ENCODE peak calls at places on chromosome 13, in five cellular contexts. T, X, J, Y and K are unnamed samples. For H3K36me3 and H3K27me3, the result is how much of the 10 kb centered on the place peaks cover.

GRCh38 chr13:105787518-105788085 is 747.9 kb downstream of the EFNB2 start:
- DNase-seq in T (no peak), X (no peak), J (no peak), Y (no peak), K (no peak)

GRCh38 chr13:75745387-75745786 is 109.3 kb downstream of the LMO7 start:
- DNase-seq in T (no peak), X (no peak), J (no peak), Y (no peak), K (no peak)

GRCh38 chr13:40061466-40062450 is 406.3 kb downstream of the COG6 start:
- DNase-seq in T (no peak), X (no peak), J (no peak), Y (no peak), K (no peak)

GRCh38 chr13:22837980-22838615 is 342.7 kb upstream of the SGCG start:
- DNase-seq in T (no peak), X (no peak), J (no peak), Y (no peak), K (no peak)

GRCh38 chr13:40874138-40874776 is 84.8 kb downstream of the SLC25A15 start:
- DNase-seq in T (no peak), X (no peak), J (no peak), Y (no peak), K (no peak)

GRCh38 chr13:35518337-35518736 is 41.8 kb upstream of the MAB21L1 start:
- DNase-seq in T (no peak), X (no peak), J (no peak), Y (no peak), K (no peak)

GRCh38 chr13:23570099-23570926 is at the start of gene TNFRSF19:
- DNase-seq in T (no peak), X (no peak), J (no peak), Y (no peak), K (peak)

GRCh38 chr13:113970810-113971470 is 2.9 kb downstream of the C13orf46 start:
- DNase-seq in T (peak), X (no peak), J (no peak), Y (peak), K (peak)

GRCh38 chr13:35763805-35764170 is 287.3 kb upstream of the MAB21L1 start:
- DNase-seq in T (no peak), X (no peak), J (no peak), Y (no peak), K (no peak)

GRCh38 chr13:34356686-34357434 is 538.9 kb downstream of the RFC3 start:
- DNase-seq in T (no peak), X (no peak), J (no peak), Y (no peak), K (peak)

GRCh38 chr13:107730835-107731234 is 484.5 kb downstream of the LIG4 start:
- DNase-seq in T (no peak), X (no peak), J (no peak), Y (no peak), K (no peak)

GRCh38 chr13:70107125-70107497 is 515 bp upstream of the ATXN8OS start:
- DNase-seq in T (no peak), X (no peak), J (no peak), Y (no peak), K (no peak)
- H3K4me3 ChIP-seq in T (no peak), X (peak), J (no peak), Y (no peak), K (no peak)

GRCh38 chr13:37011002-37011401 is 10.4 kb downstream of the EXOSC8 start:
- DNase-seq in T (no peak), X (no peak), J (no peak), Y (no peak), K (no peak)
- H3K36me3 ChIP-seq in T (half or more), X (under half), J (under half), Y (half or more), K (half or more)

DNA sequence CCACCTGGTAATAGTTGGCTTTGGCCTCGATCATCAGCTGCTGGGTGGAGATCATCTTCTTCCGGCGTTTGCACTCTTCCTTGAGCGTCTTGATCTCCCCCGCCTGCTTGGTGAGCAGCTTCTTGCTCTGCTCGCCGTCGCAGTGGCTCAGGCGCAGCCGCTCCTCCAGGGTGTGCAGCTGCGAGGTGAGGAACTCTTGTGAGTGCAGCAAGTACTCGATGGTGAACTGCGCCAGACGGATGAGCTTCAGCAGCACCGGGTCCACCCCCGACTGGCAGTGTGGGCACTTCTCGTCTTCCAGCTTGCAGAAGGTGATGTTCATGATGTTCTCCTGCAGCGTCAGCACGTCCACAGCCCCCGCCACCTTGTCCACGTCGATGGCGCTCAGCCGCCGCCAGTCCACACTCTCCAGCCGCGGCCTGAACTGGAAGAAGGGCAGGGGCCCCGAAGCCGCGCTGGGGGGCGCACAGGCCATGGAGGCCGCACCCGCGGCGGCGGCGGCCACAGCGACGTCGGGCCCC is 3.2 kb downstream of the DZIP1 start:
- DNase-seq in T (no peak), X (no peak), J (no peak), Y (peak), K (no peak)
- H3K27me3 ChIP-seq in T (under half), X (under half), J (under half), Y (half or more), K (under half)

DNA sequence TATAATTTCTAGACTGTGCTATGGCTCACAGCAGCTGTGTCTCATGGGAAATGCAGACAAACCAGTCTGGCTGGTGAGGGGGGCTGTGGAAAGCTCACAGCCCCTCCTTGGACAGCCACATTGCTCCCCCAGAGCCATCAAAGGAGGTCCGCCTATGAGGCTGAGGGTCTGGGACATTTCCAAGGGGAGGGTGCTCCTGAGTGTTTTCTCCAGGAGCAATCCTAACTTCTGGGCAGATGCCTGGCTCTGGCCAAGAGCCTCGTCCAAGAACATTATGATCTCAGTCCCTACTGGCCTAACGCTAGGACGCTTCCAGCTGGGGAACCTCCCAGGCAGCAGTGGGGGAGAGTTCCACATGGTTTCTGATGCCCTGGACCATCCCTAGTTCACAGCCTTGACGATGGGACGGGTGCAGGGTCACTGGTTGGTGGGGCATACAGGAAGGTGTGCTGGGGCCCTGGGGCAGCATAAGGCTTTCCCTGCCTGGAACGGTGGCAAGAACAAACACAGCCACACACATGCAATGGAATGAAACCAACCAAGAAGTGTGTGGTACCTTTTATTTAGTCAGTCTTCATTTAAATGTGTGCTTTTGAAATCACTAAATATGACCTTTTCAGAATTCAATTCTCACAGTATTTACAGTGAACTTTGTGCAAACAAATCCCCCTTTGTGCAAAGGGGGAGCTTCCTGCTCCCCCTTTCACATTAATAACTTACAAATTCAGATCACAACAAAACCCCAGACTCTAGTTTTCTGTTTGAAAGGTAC is 60.6 kb downstream of the CDADC1 start:
- DNase-seq in T (peak), X (no peak), J (no peak), Y (peak), K (peak)
- H3K4me3 ChIP-seq in T (no peak), X (no peak), J (no peak), Y (no peak), K (no peak)

GRCh38 chr13:45138282-45138681 is 18.0 kb downstream of the GTF2F2 start:
- DNase-seq in T (no peak), X (no peak), J (no peak), Y (no peak), K (no peak)

GRCh38 chr13:45136741-45137500 is 16.6 kb downstream of the GTF2F2 start:
- DNase-seq in T (no peak), X (no peak), J (no peak), Y (no peak), K (no peak)

GRCh38 chr13:45132384-45133064 is 12.2 kb downstream of the GTF2F2 start:
- DNase-seq in T (no peak), X (no peak), J (no peak), Y (no peak), K (no peak)

GRCh38 chr13:45133396-45134118 is 13.2 kb downstream of the GTF2F2 start:
- DNase-seq in T (no peak), X (no peak), J (no peak), Y (no peak), K (no peak)

GRCh38 chr13:45137501-45137880 is 17.2 kb downstream of the GTF2F2 start:
- DNase-seq in T (no peak), X (no peak), J (no peak), Y (no peak), K (no peak)
- H3K36me3 ChIP-seq in T (under half), X (under half), J (under half), Y (under half), K (under half)

GRCh38 chr13:111938743-111939142 is 128.2 kb upstream of the SOX1 start:
- DNase-seq in T (no peak), X (no peak), J (no peak), Y (no peak), K (no peak)
- H3K27me3 ChIP-seq in T (under half), X (under half), J (under half), Y (under half), K (under half)

GRCh38 chr13:111209613-111210012 is 94.5 kb downstream of the ARHGEF7 start:
- DNase-seq in T (no peak), X (no peak), J (no peak), Y (no peak), K (no peak)
- H3K4me3 ChIP-seq in T (no peak), X (no peak), J (no peak), Y (no peak), K (no peak)

DNA sequence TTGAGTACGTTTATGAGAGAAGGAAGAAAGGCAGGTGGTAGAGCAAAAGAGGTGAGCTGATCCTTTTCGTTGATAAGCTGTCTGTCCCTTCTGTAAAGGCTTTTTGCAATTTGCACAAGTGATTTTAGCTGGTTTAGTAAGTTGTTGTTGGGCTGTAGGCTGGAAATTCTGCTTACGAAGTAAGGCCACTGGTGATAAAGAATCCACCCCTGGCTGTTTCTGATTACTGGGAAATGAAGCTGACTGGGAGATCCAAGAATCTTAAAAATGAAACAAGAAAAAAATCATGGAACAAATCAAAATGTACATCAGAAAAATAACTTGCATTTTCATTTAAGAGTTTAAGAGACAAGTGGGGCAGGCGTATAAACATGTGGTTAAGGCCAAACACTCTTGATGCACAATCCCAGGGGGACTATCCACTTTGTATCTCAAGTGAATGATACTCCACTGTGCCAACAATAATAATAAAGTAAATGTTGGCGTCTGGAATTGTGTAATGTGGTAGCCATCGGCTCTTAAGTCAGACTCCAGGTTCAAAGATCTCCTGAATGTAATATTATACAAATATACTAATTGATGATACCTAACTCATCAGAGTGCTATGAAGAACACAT is 24.6 kb downstream of the ZMYM5 start:
- DNase-seq in T (no peak), X (no peak), J (no peak), Y (no peak), K (no peak)
- H3K36me3 ChIP-seq in T (half or more), X (under half), J (under half), Y (under half), K (under half)